ENCODE peak calls at places on chromosomes 11 and 22, in five cellular contexts. M is pancreas, T is HL-60, W is tibial nerve, A is colonic mucosa. S is an unnamed sample.

GRCh38 chr11:64224891-64225607 is 937 bp downstream of the TRPT1 start:
- DNase-seq in M (no peak), T (no peak), W (no peak), A (no peak), S (no peak)

GRCh38 chr22:38353701-38354100 is 36.5 kb upstream of the CSNK1E start:
- DNase-seq in M (no peak), T (no peak), W (no peak), A (no peak), S (no peak)

GRCh38 chr11:96180341-96180740 is 162.7 kb downstream of the MAML2 start:
- DNase-seq in M (no peak), T (no peak), W (no peak), A (no peak), S (no peak)

GRCh38 chr22:41768420-41768819 is 32.1 kb upstream of the CCDC134 start:
- DNase-seq in M (no peak), T (peak; percentile 39), W (no peak), A (no peak), S (peak; percentile 76)

GRCh38 chr11:57248780-57249383 is 11.8 kb upstream of the APLNR start:
- DNase-seq in M (peak; percentile 29), T (no peak), W (peak; percentile 29), A (peak; percentile 61), S (no peak)

GRCh38 chr11:43930868-43931716 is 11.3 kb upstream of the C11orf96 start:
- DNase-seq in M (no peak), T (no peak), W (no peak), A (no peak), S (no peak)

GRCh38 chr11:46827995-46828394 is 18.1 kb downstream of the CKAP5 start:
- DNase-seq in M (no peak), T (no peak), W (no peak), A (no peak), S (no peak)

GRCh38 chr11:6646631-6647281 is 8.9 kb downstream of the DCHS1 start:
- DNase-seq in M (no peak), T (peak; percentile 75), W (no peak), A (peak; percentile 40), S (no peak)

GRCh38 chr11:42544726-42545125 is 767.1 kb upstream of the API5 start:
- DNase-seq in M (no peak), T (no peak), W (no peak), A (no peak), S (no peak)

GRCh38 chr11:77202941-77203900 is 75.2 kb downstream of the MYO7A start:
- DNase-seq in M (no peak), T (no peak), W (no peak), A (no peak), S (peak; percentile 42)

GRCh38 chr22:35661377-35661937 is 13.2 kb downstream of the APOL6 start:
- DNase-seq in M (no peak), T (no peak), W (no peak), A (no peak), S (no peak)

GRCh38 chr22:47407626-47408025 is 645.2 kb downstream of the TBC1D22A start:
- DNase-seq in M (no peak), T (no peak), W (no peak), A (no peak), S (no peak)

GRCh38 chr11:102760355-102761035 is 19.9 kb downstream of the MMP10 start:
- DNase-seq in M (no peak), T (peak; percentile 16), W (no peak), A (no peak), S (no peak)

GRCh38 chr11:70727899-70728620 is 329.7 kb downstream of the CTTN start:
- DNase-seq in M (no peak), T (no peak), W (no peak), A (no peak), S (peak; percentile 20)

GRCh38 chr11:110972640-110973039 is 260.4 kb upstream of the ARHGAP20 start:
- DNase-seq in M (no peak), T (peak; percentile 32), W (no peak), A (no peak), S (peak; percentile 78)

GRCh38 chr11:130578738-130579368 is 130.4 kb downstream of the ADAMTS15 start:
- DNase-seq in M (peak; percentile 35), T (no peak), W (no peak), A (no peak), S (no peak)

GRCh38 chr11:111540921-111541208 is 345 bp downstream of the LAYN start:
- DNase-seq in M (no peak), T (no peak), W (no peak), A (no peak), S (no peak)

GRCh38 chr11:81869337-81870065 is 864.2 kb downstream of the FAM181B start:
- DNase-seq in M (no peak), T (peak; percentile 38), W (no peak), A (peak; percentile 30), S (no peak)

GRCh38 chr11:125207866-125208425 is 43.4 kb downstream of the PKNOX2 start:
- DNase-seq in M (no peak), T (no peak), W (no peak), A (no peak), S (no peak)

GRCh38 chr11:68447015-68447801 is 13.3 kb upstream of the PPP6R3 start:
- DNase-seq in M (peak; percentile 75), T (no peak), W (peak; percentile 51), A (peak; percentile 81), S (peak; percentile 72)

GRCh38 chr11:13885083-13885482 is 77.4 kb upstream of the SPON1 start:
- DNase-seq in M (no peak), T (no peak), W (no peak), A (no peak), S (no peak)

GRCh38 chr11:46630237-46630636 is 12.9 kb downstream of the ATG13 start:
- DNase-seq in M (no peak), T (no peak), W (no peak), A (no peak), S (no peak)

GRCh38 chr11:316031-316701 is 2.3 kb downstream of the IFITM1 start:
- DNase-seq in M (no peak), T (no peak), W (no peak), A (no peak), S (no peak)

GRCh38 chr11:4123218-4123617 is 28.6 kb downstream of the RRM1 start:
- DNase-seq in M (no peak), T (no peak), W (no peak), A (no peak), S (no peak)

GRCh38 chr11:95674669-95675358 is 114.8 kb downstream of the FAM76B start:
- DNase-seq in M (no peak), T (no peak), W (no peak), A (no peak), S (no peak)

GRCh38 chr11:72586591-72587090 is 87.6 kb downstream of the PDE2A start:
- DNase-seq in M (no peak), T (no peak), W (no peak), A (no peak), S (no peak)

GRCh38 chr11:124535552-124536232 is 7.8 kb downstream of the OR8B12 start:
- DNase-seq in M (no peak), T (peak; percentile 45), W (no peak), A (no peak), S (no peak)

DNA sequence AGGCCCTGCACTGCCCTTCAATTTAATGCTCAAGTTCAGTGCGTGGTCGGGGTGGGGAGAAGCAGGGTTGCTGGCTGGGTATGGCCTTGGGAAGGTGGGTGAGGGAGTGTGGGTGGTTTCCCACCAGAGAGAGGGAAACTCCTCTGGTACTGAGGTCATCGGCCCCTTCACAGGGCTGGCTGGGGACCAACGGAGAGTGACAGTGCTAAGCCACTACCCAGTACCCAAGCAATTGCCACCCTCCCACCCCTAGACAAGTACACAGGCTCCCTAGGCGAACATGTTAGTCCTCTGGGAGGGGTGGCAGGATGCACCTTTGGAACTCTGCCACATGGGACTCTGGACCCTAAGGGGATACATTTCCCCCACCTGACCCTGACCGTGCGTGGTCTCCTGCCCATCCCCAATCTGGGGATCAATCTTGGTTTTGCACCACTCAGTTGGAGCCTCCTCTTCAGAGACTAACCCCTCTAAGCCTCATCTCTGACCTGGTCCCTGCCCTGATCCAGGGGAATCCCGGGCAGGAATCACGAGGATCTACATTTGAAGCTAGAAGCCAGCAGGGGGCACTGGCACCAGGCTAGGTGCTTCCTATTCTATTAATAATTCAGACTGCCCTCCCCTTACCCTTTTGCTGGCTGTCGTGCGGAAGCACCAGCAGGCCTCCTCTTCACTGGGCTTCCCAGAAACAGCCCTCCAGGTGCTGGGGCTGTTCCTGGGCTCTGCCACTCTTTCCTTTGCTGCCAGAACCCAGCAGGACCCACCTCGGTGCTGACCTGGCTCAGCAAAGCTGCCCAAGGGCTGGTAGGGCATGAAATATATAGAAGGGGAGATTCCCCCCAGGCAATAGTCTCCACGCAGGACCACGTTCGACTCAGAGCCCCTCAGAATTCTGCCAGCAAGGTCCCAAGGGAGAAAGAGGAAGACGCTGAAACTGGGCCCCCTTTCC is 377.7 kb downstream of the TENM4 start:
- DNase-seq in M (peak; percentile 47), T (no peak), W (no peak), A (no peak), S (no peak)
- TF ChIP-seq CTCF in M (no peak), T (no peak), W (no peak), A (no peak), S (no peak)

GRCh38 chr11:106133529-106133928 is 56.1 kb downstream of the AASDHPPT start:
- DNase-seq in M (no peak), T (no peak), W (no peak), A (no peak), S (no peak)
- TF ChIP-seq CTCF in M (no peak), T (no peak), W (no peak), A (no peak), S (no peak)

GRCh38 chr11:91326751-91327150 is 897.9 kb upstream of the FAT3 start:
- DNase-seq in M (no peak), T (no peak), W (no peak), A (no peak), S (no peak)

DNA sequence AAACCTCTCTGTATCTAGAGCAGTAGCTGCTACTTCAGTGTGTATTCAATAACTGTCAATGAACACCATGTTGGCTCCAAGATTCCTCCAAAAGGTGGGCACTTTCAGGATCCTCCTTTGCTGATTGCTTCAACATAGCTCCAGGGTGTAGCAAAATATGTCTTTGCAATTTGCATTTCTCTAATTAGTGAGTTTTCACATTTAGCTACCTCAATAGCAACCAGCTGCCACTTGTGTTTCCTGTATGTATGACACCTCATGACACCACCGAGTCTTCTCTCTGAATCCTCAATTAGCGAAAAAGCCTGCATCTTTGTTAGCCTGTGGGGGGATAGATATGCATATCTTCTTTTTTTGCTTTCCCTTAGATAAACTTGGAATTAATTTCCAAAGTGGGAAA is 898.3 kb upstream of the FAT3 start:
- DNase-seq in M (no peak), T (no peak), W (no peak), A (no peak), S (no peak)
- TF ChIP-seq CTCF in M (no peak), T (no peak), W (no peak), A (no peak), S (no peak)

GRCh38 chr11:5473921-5474320 is 14.6 kb upstream of the OR52D1 start:
- DNase-seq in M (no peak), T (no peak), W (no peak), A (no peak), S (no peak)

DNA sequence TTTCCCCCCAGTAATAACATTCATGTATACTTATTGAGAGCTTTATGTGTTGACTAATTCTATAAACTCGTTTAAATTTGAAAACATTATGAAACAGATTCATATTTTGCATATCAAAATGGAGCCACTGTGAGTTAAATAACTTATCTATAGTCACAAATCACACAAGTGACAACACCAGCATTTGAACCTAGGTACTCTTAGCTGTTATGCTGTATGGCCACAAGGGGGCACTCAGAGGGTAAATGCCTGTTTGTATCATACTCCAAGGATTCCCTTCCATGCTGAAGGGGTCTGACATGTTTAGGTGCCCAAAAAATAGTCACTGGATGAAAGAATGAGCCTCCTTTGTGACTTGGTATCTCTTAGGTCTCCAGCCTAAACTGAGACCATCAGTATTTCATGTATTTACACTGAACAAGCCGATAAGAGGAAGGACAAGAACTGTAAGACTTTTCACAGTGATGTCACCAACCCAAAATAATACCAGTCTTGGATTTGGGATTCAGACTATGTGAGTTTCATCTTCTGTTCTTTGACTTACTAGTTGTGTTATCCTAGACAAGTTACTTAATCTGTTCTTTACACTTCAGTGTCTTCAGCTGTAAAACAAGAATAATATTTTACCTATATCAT is 12.2 kb upstream of the OR52D1 start:
- DNase-seq in M (peak; percentile 42), T (peak; percentile 14), W (no peak), A (peak; percentile 34), S (no peak)
- TF ChIP-seq CTCF in M (peak; percentile 65), T (peak; percentile 65), W (peak; percentile 59), A (peak; percentile 62), S (peak; percentile 88)

S was measured in CD14-positive monocyte.